ENCODE peak calls at places on chromosomes 11 and 22, in six cellular contexts. I is psoas muscle, Q is mammary epithelial cell, P is Calu3, C is AG09309, W is kidney. K is an unnamed sample.

GRCh38 chr22:38733329-38734202 is 22.2 kb downstream of the SUN2 start:
- DNase-seq in W (peak), C (no peak), I (peak), Q (no peak), P (peak), K (peak)

GRCh38 chr11:7498193-7498592 is 12.9 kb downstream of the OLFML1 start:
- DNase-seq in I (no peak), Q (no peak), C (no peak), W (no peak), P (no peak), K (no peak)

GRCh38 chr11:65454696-65455456 is 32.3 kb downstream of the NEAT1 start:
- DNase-seq in W (peak), C (no peak), P (peak), I (peak), Q (peak), K (peak)

GRCh38 chr11:117473692-117474091 is 146.0 kb downstream of the CEP164 start:
- DNase-seq in I (no peak), P (no peak), C (no peak), Q (peak), W (no peak), K (no peak)

GRCh38 chr11:61384271-61385242 is 7.8 kb upstream of the TMEM216 start:
- DNase-seq in C (no peak), I (no peak), Q (no peak), W (no peak), P (no peak), K (no peak)

GRCh38 chr11:95999604-96000003 is 75.7 kb upstream of the MTMR2 start:
- DNase-seq in C (no peak), P (no peak), I (no peak), W (no peak), Q (no peak), K (no peak)

GRCh38 chr22:33409134-33409533 is 351.0 kb upstream of the SYN3 start:
- DNase-seq in C (no peak), P (no peak), W (no peak), I (no peak), Q (no peak), K (no peak)

GRCh38 chr11:10305262-10305963 is 540 bp downstream of the ADM start:
- DNase-seq in P (peak), Q (peak), W (peak), C (no peak), I (peak), K (peak)

GRCh38 chr11:66686801-66687750 is 9.4 kb upstream of the RBM4B start:
- DNase-seq in Q (peak), I (no peak), P (no peak), C (no peak), W (no peak), K (no peak)

GRCh38 chr11:101586965-101587364 is 3.2 kb upstream of the TRPC6 start:
- DNase-seq in Q (no peak), I (no peak), W (no peak), P (no peak), C (no peak), K (no peak)

DNA sequence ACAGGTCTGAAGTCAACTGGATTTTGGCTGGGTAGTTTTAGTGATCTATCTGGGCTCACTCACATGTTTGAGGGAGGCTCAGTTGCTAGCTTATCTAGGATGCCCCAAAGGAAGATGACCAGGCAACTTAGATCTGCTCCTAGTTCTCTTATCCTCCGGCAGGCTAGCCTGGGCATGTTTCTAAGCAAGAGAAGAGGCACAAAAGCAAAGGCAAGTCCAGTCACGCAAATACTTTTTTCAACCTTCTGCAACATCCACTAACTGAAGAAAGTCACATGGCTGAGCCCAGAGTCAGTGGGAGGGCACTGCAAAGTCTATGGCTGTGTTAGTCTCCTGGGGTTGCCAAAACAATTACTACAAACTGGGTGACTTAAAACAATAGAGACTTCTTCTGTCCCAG is 32.9 kb upstream of the FSHB start:
- DNase-seq in I (no peak), Q (peak), C (no peak), P (no peak), W (no peak), K (no peak)
- TF ChIP-seq CTCF in I (no peak), Q (no peak), C (no peak), P (no peak), W (no peak), K (no peak)

DNA sequence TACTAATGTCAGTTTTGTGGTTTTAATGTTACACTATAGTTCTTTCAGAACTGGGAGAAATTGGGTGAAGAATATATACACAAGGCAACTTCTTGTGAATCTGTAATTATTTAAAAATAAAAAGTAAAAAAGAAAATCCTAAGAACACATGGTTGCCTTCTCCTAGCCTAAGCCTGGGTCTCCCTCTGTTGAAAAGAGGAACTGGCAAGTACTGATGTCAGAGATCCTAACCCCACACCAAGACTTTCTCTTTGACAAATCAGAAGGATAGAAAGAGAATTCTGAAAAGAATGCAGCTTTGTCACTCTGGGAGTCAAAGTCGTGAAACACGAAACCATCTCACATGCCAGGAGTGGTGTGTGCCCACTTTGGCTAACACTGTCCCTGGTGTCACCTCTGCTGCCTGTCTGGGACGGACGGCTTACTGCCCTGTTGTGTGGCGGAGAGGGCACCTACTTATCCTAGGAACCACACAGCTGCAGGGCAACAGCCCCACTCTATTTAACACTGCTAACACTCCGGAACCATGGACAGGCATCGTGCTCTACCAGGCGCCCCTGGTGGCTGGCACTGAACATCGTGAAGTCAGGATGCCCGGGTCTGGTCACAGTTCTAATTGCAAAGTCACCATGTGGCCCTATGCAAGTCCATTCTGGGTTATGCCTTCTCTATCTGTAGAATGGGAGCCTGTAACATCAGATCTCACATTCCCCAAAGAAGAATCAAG is 108.8 kb upstream of the CD82 start:
- DNase-seq in I (no peak), Q (no peak), C (no peak), P (peak), W (no peak), K (no peak)
- TF ChIP-seq CTCF in I (no peak), Q (peak), C (peak), P (no peak), W (no peak), K (no peak)

DNA sequence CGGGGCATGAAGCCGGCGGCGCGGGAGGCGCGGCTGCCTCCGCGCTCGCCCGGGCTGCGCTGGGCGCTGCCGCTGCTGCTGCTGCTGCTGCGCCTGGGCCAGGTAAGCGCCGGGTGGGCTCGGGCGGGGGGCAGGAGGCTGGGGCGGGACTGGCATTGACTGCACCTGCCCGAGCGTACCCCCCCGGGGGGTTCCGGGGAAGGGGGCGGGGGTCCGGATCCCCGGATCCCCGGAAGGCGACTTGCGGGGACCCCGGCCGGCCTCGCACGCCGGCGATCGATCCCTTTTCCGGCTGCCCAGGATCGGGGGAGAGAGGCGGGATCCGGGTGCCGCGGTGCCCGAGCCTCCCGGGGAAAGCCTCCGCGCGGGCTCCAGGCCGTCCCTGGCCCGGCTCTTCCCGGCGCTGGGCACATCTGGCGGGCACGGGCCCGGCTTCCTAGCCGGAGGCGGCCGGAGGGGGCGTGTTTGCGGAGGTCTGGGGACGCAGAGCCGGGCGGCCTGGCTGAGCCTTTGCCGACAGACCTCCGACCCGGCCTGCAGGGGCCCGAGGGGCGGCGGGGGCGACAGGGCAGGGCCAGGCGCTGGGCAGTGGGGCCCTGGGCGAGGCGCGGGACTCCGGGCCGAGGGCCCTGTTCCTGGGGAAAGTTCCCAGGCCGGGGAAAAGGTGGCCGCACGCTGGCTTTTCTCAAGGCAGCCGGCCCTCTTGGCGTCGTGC is 705 bp downstream of the PTPRJ start:
- DNase-seq in W (peak), P (peak), Q (peak), I (peak), C (no peak), K (peak)
- TF ChIP-seq CTCF in W (no peak), P (no peak), Q (no peak), I (peak), C (peak), K (peak)

GRCh38 chr11:36069576-36070214 is 125.8 kb downstream of the LDLRAD3 start:
- DNase-seq in I (no peak), W (no peak), Q (peak), P (no peak), C (no peak), K (no peak)
- TF ChIP-seq CTCF in I (peak), W (no peak), Q (peak), P (no peak), C (no peak), K (peak)

GRCh38 chr22:43449205-43449830 is 37.5 kb downstream of the MPPED1 start:
- DNase-seq in P (no peak), Q (no peak), W (no peak), I (no peak), C (no peak), K (no peak)

GRCh38 chr22:43448048-43448447 is 36.2 kb downstream of the MPPED1 start:
- DNase-seq in P (no peak), Q (no peak), C (no peak), W (no peak), I (no peak), K (no peak)

GRCh38 chr22:43449831-43450225 is 38.0 kb downstream of the MPPED1 start:
- DNase-seq in C (no peak), W (no peak), I (no peak), P (no peak), Q (no peak), K (no peak)

GRCh38 chr22:43446037-43446803 is 34.4 kb downstream of the MPPED1 start:
- DNase-seq in C (no peak), P (no peak), Q (no peak), I (no peak), W (no peak), K (no peak)

DNA sequence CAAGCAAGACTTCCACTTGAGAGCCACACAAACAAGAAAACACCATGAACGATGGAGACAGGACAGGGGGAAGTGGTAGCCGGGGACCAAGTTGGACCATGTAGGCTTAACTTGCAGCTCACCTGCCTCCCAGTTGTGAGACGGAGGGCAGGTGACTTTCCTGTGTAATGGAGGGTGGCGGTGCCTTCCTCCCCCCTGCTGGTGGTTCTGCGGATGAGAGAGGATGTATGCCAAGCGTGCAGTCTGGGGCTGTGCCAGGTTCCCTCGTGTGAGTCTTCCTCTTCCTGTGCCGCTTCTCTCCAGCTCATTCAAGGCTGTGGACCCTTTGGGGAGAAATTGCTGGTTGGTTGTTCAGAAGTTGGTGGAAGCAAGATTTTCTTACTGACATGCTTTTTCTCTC is 35.1 kb downstream of the MPPED1 start:
- DNase-seq in P (peak), Q (no peak), W (no peak), C (no peak), I (no peak), K (no peak)
- TF ChIP-seq CTCF in P (peak), Q (no peak), W (no peak), C (no peak), I (no peak), K (no peak)